ENCODE peak calls at places on chromosomes 5 and 9, in eight cellular contexts. U is spleen, T is cardiac fibroblast, K is OCI-LY7, E is astrocyte, X is left ventricle myocardium inferior, A is fibroblast of the aortic adventitia, D is prostate gland. H is an unnamed sample.

GRCh38 chr5:149470942-149471341 is 80.3 kb downstream of the CSNK1A1 start:
- DNase-seq in K (no peak), U (no peak), X (no peak), D (no peak), E (no peak), A (no peak), T (no peak), H (no peak)

GRCh38 chr9:114049453-114050225 is 28.5 kb downstream of the AMBP start:
- DNase-seq in K (no peak), A (no peak), E (no peak), U (peak; percentile 47), D (no peak), T (no peak), X (no peak), H (no peak)

GRCh38 chr5:24110019-24110615 is 534.7 kb downstream of the CDH10 start:
- DNase-seq in T (peak; percentile 15), E (peak; percentile 1), D (no peak), U (no peak), K (peak; percentile 1), A (peak; percentile 3), X (no peak), H (no peak)

GRCh38 chr9:133996531-133997520 is 4.7 kb upstream of the VAV2 start:
- DNase-seq in E (no peak), A (no peak), U (peak; percentile 64), K (no peak), T (no peak), D (no peak), X (no peak), H (no peak)

GRCh38 chr9:137160716-137161557 is 8.9 kb downstream of the LRRC26 start:
- DNase-seq in T (no peak), E (no peak), A (no peak), X (no peak), K (no peak), U (no peak), D (no peak), H (no peak)

GRCh38 chr5:112141582-112141981 is 277.5 kb downstream of the EPB41L4A start:
- DNase-seq in D (no peak), E (no peak), T (no peak), U (no peak), A (no peak), K (no peak), X (no peak), H (no peak)

GRCh38 chr5:127084656-127085055 is 11.4 kb upstream of the C5orf63 start:
- DNase-seq in K (no peak), D (no peak), U (no peak), A (no peak), X (no peak), E (no peak), T (no peak), H (no peak)

GRCh38 chr5:80406980-80407734 is 707 bp upstream of the ZFYVE16 start:
- DNase-seq in X (peak; percentile 16), K (peak; percentile 15), T (peak; percentile 36), D (peak; percentile 4), A (no peak), E (no peak), U (peak; percentile 79), H (peak; percentile 36)

GRCh38 chr5:132265336-132266030 is 8.0 kb downstream of the PDLIM4 start:
- DNase-seq in U (peak; percentile 20), E (peak; percentile 92), A (peak; percentile 94), T (peak; percentile 95), K (no peak), D (peak; percentile 67), X (peak; percentile 36), H (peak; percentile 63)

GRCh38 chr9:85941966-85942912 is 1.3 kb downstream of the NAA35 start:
- DNase-seq in T (peak; percentile 25), U (no peak), E (no peak), K (no peak), D (peak; percentile 23), A (peak; percentile 19), X (no peak), H (no peak)

GRCh38 chr5:26024774-26025173 is 1013.6 kb downstream of the CDH9 start:
- DNase-seq in E (no peak), K (no peak), X (no peak), A (no peak), U (no peak), D (no peak), T (no peak), H (no peak)
- TF ChIP-seq CTCF in E (no peak), K (no peak), X (no peak), A (no peak), U (no peak), D (no peak), T (no peak), H (no peak)

GRCh38 chr5:3324421-3325101 is 271.1 kb upstream of the IRX1 start:
- DNase-seq in X (no peak), U (peak; percentile 72), E (no peak), T (no peak), A (no peak), D (no peak), K (no peak), H (no peak)

GRCh38 chr5:3322642-3323041 is 273.0 kb upstream of the IRX1 start:
- DNase-seq in U (no peak), K (no peak), X (no peak), A (no peak), T (no peak), D (no peak), E (no peak), H (no peak)

GRCh38 chr5:3325206-3325605 is 270.4 kb upstream of the IRX1 start:
- DNase-seq in U (no peak), D (peak; percentile 84), K (no peak), A (no peak), T (no peak), X (no peak), E (peak; percentile 30), H (no peak)

GRCh38 chr5:3321923-3322322 is 273.7 kb upstream of the IRX1 start:
- DNase-seq in U (peak; percentile 53), T (no peak), X (no peak), K (no peak), E (no peak), A (no peak), D (no peak), H (no peak)

GRCh38 chr5:3323144-3323543 is 272.5 kb upstream of the IRX1 start:
- DNase-seq in E (no peak), K (no peak), D (no peak), U (no peak), T (no peak), X (no peak), A (no peak), H (no peak)
- H3K4me3 ChIP-seq in E (no peak overlapping the region), K (no peak overlapping the region), D (no peak overlapping the region), U (no peak overlapping the region), T (no peak overlapping the region), X (no peak overlapping the region), A (no peak overlapping the region), H (no peak overlapping the region)

DNA sequence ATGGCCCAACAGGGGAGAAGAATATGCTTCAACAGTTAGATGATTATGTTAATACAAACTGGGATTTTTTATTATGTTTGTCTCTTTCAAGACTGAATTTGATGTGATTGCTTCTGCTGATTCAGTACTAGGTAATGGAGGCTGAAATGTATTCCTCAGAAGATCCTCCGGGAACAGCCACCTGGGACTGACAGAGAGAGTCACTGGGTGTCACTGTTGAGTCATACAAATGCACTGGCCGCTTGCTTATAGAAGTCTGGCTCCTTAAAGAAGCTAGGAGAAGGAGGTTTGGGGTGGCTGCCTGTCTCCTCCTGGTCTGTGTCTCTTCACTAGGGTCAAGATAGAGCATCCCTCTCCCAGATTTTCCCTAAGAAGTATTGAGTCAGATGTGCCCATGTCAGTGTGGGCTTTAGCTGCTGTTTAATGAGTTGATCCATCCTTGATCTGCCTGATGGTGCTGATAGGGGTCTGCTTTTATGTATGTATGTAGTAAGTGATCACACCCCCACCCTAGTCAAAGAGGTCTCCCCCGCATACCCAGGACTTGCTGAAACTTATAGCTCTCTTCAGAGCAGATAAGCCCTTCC is 773.4 kb downstream of the BRINP1 start:
- DNase-seq in E (peak; percentile 33), D (peak; percentile 5), T (peak; percentile 78), K (peak; percentile 5), A (peak; percentile 31), X (no peak), U (no peak), H (no peak)
- TF ChIP-seq CTCF in E (peak; percentile 30), D (peak; percentile 26), T (peak; percentile 37), K (peak; percentile 42), A (peak; percentile 25), X (peak; percentile 38), U (no peak), H (peak; percentile 16)

GRCh38 chr5:134467231-134467630 is 55.5 kb upstream of the CDKN2AIPNL start:
- DNase-seq in E (no peak), K (no peak), X (no peak), U (peak; percentile 54), T (peak; percentile 14), A (no peak), D (no peak), H (no peak)
- H3K4me3 ChIP-seq in E (no peak overlapping the region), K (no peak overlapping the region), X (peak overlapping the region; percentile 70), U (no peak overlapping the region), T (no peak overlapping the region), A (no peak overlapping the region), D (no peak overlapping the region), H (no peak overlapping the region)

GRCh38 chr9:93378276-93378675 is 73.2 kb upstream of the FAM120A start:
- DNase-seq in K (no peak), T (no peak), X (no peak), E (no peak), D (no peak), U (no peak), A (no peak), H (no peak)

GRCh38 chr9:93380410-93381060 is 71.0 kb upstream of the FAM120A start:
- DNase-seq in X (no peak), A (no peak), U (no peak), T (no peak), D (no peak), E (no peak), K (peak; percentile 13), H (no peak)

GRCh38 chr9:93379051-93379450 is 72.4 kb upstream of the FAM120A start:
- DNase-seq in X (no peak), U (no peak), K (no peak), D (no peak), E (no peak), T (no peak), A (no peak), H (no peak)
- TF ChIP-seq CTCF in X (no peak), U (no peak), K (peak; percentile 49), D (peak; percentile 8), E (peak; percentile 7), T (peak; percentile 34), A (peak; percentile 41), H (no peak)

GRCh38 chr5:171470420-171470819 is 51.0 kb downstream of the FGF18 start:
- DNase-seq in D (no peak), T (no peak), X (no peak), U (no peak), K (no peak), E (no peak), A (no peak), H (no peak)
- H3K4me3 ChIP-seq in D (no peak overlapping the region), T (no peak overlapping the region), X (no peak overlapping the region), U (no peak overlapping the region), K (no peak overlapping the region), E (no peak overlapping the region), A (no peak overlapping the region), H (no peak overlapping the region)

H was measured in psoas muscle.